ENCODE peak calls at places on chromosomes 2 and 18, in ten cellular contexts. M, W, A, R, E, G, K, O, J and U are unnamed samples.

GRCh38 chr18:34626404-34627137 is 83.5 kb upstream of the DTNA start:
- DNase-seq in M (no peak), W (no peak), A (no peak), R (no peak), E (no peak), G (no peak), K (no peak), O (no peak), J (no peak), U (no peak)

GRCh38 chr2:177771191-177771590 is 301.4 kb downstream of the PDE11A start:
- DNase-seq in M (no peak), W (no peak), A (no peak), R (no peak), E (no peak), G (no peak), K (no peak), O (no peak), J (no peak), U (no peak)

GRCh38 chr18:14925281-14925709 is 177.3 kb downstream of the ANKRD30B start:
- DNase-seq in M (no peak), W (no peak), A (no peak), R (no peak), E (no peak), G (no peak), K (no peak), O (no peak), J (peak), U (no peak)

GRCh38 chr2:42860518-42861094 is 68.2 kb upstream of the HAAO start:
- DNase-seq in M (no peak), W (no peak), A (no peak), R (no peak), E (no peak), G (no peak), K (peak), O (no peak), J (no peak), U (no peak)

GRCh38 chr2:207082619-207083018 is 83.1 kb downstream of the KLF7 start:
- DNase-seq in M (no peak), W (no peak), A (no peak), R (no peak), E (no peak), G (no peak), K (no peak), O (no peak), J (no peak), U (no peak)

GRCh38 chr2:43158259-43158880 is 68.0 kb downstream of the ZFP36L2 start:
- DNase-seq in M (no peak), W (peak), A (peak), R (no peak), E (no peak), G (no peak), K (peak), O (peak), J (peak), U (no peak)

GRCh38 chr2:215401896-215402379 is 33.9 kb downstream of the FN1 start:
- DNase-seq in M (no peak), W (no peak), A (no peak), R (no peak), E (no peak), G (peak), K (peak), O (no peak), J (peak), U (no peak)

GRCh38 chr18:45355944-45356520 is 259.2 kb upstream of the SLC14A2 start:
- DNase-seq in M (no peak), W (no peak), A (no peak), R (no peak), E (no peak), G (peak), K (no peak), O (no peak), J (no peak), U (no peak)

GRCh38 chr2:19667085-19667484 is 234.7 kb downstream of the TTC32 start:
- DNase-seq in M (peak), W (no peak), A (no peak), R (no peak), E (no peak), G (no peak), K (peak), O (no peak), J (peak), U (no peak)

GRCh38 chr2:20062615-20063545 is 11.5 kb upstream of the LAPTM4A start:
- DNase-seq in M (no peak), W (no peak), A (no peak), R (no peak), E (no peak), G (no peak), K (peak), O (no peak), J (peak), U (no peak)

GRCh38 chr2:222707689-222708273 is 36.3 kb downstream of the MOGAT1 start:
- DNase-seq in M (no peak), W (no peak), A (no peak), R (no peak), E (no peak), G (no peak), K (peak), O (no peak), J (no peak), U (no peak)